ENCODE peak calls at places on chromosomes 11 and 22, in four cellular contexts. One of them, this sample, is unnamed.

GRCh38 chr11:125401746-125402145 is 94.3 kb downstream of the FEZ1 start:
- DNase-seq in adrenal gland: no peak
- DNase-seq in uterus: no peak
- DNase-seq in thyroid gland: no peak
- DNase-seq in this sample: no peak

GRCh38 chr11:61489833-61490585 is 18.5 kb upstream of the LRRC10B start:
- DNase-seq in adrenal gland: peak; percentile 28
- DNase-seq in uterus: no peak
- DNase-seq in thyroid gland: peak; percentile 38
- DNase-seq in this sample: no peak

GRCh38 chr11:21537980-21538379 is 654.9 kb upstream of the ANO5 start:
- DNase-seq in adrenal gland: no peak
- DNase-seq in uterus: no peak
- DNase-seq in thyroid gland: no peak
- DNase-seq in this sample: no peak

GRCh38 chr22:44091021-44091721 is 67.1 kb downstream of the PARVB start:
- DNase-seq in adrenal gland: no peak
- DNase-seq in uterus: no peak
- DNase-seq in thyroid gland: no peak
- DNase-seq in this sample: no peak

GRCh38 chr11:134014502-134014901 is 54.4 kb upstream of the JAM3 start:
- DNase-seq in adrenal gland: no peak
- DNase-seq in uterus: no peak
- DNase-seq in thyroid gland: no peak
- DNase-seq in this sample: peak; percentile 17

GRCh38 chr22:41381329-41382097 is at the start of gene TEF:
- DNase-seq in adrenal gland: peak; percentile 100
- DNase-seq in uterus: peak; percentile 99
- DNase-seq in thyroid gland: peak; percentile 99
- DNase-seq in this sample: peak; percentile 92

GRCh38 chr11:1772270-1773130 is 8.8 kb upstream of the CTSD start:
- DNase-seq in adrenal gland: peak; percentile 87
- DNase-seq in uterus: peak; percentile 79
- DNase-seq in thyroid gland: peak; percentile 57
- DNase-seq in this sample: peak; percentile 96

GRCh38 chr22:27535452-27535851 is 266.1 kb downstream of the MN1 start:
- DNase-seq in adrenal gland: no peak
- DNase-seq in uterus: no peak
- DNase-seq in thyroid gland: no peak
- DNase-seq in this sample: no peak

GRCh38 chr11:10844816-10845215 is 13.0 kb downstream of the ZBED5 start:
- DNase-seq in adrenal gland: no peak
- DNase-seq in uterus: no peak
- DNase-seq in thyroid gland: no peak
- DNase-seq in this sample: no peak

GRCh38 chr22:20040801-20041200 is 19.9 kb downstream of the TANGO2 start:
- DNase-seq in adrenal gland: no peak
- DNase-seq in uterus: no peak
- DNase-seq in thyroid gland: no peak
- DNase-seq in this sample: no peak

GRCh38 chr22:29476116-29476515 is 3.9 kb upstream of the NEFH start:
- DNase-seq in adrenal gland: no peak
- DNase-seq in uterus: no peak
- DNase-seq in thyroid gland: no peak
- DNase-seq in this sample: no peak

GRCh38 chr11:21811572-21811971 is 381.3 kb upstream of the ANO5 start:
- DNase-seq in adrenal gland: no peak
- DNase-seq in uterus: no peak
- DNase-seq in thyroid gland: peak; percentile 49
- DNase-seq in this sample: no peak

GRCh38 chr22:33654173-33654890 is 265.9 kb downstream of the LARGE1 start:
- DNase-seq in adrenal gland: peak; percentile 19
- DNase-seq in uterus: no peak
- DNase-seq in thyroid gland: no peak
- DNase-seq in this sample: no peak

GRCh38 chr22:21933899-21934298 is 18.7 kb downstream of the PPM1F start:
- DNase-seq in adrenal gland: no peak
- DNase-seq in uterus: no peak
- DNase-seq in thyroid gland: no peak
- DNase-seq in this sample: no peak

GRCh38 chr11:46673713-46674462 is 26.5 kb downstream of the ARHGAP1 start:
- DNase-seq in adrenal gland: no peak
- DNase-seq in uterus: no peak
- DNase-seq in thyroid gland: peak; percentile 41
- DNase-seq in this sample: no peak

GRCh38 chr11:96055706-96056387 is 131.9 kb upstream of the MTMR2 start:
- DNase-seq in adrenal gland: no peak
- DNase-seq in uterus: no peak
- DNase-seq in thyroid gland: peak; percentile 31
- DNase-seq in this sample: no peak

GRCh38 chr11:11584937-11585336 is 36.9 kb downstream of the GALNT18 start:
- DNase-seq in adrenal gland: no peak
- DNase-seq in uterus: no peak
- DNase-seq in thyroid gland: no peak
- DNase-seq in this sample: no peak

GRCh38 chr11:23509023-23509422 is 648.7 kb upstream of the CCDC179 start:
- DNase-seq in adrenal gland: no peak
- DNase-seq in uterus: no peak
- DNase-seq in thyroid gland: no peak
- DNase-seq in this sample: peak; percentile 6

GRCh38 chr22:27919943-27920755 is 1.1 kb upstream of the PITPNB start:
- DNase-seq in adrenal gland: peak; percentile 23
- DNase-seq in uterus: peak; percentile 50
- DNase-seq in thyroid gland: peak; percentile 8
- DNase-seq in this sample: no peak

GRCh38 chr11:108624196-108624925 is 30.8 kb upstream of the EXPH5 start:
- DNase-seq in adrenal gland: no peak
- DNase-seq in uterus: no peak
- DNase-seq in thyroid gland: no peak
- DNase-seq in this sample: no peak

GRCh38 chr11:122440783-122441701 is 214.5 kb upstream of the UBASH3B start:
- DNase-seq in adrenal gland: peak; percentile 80
- DNase-seq in uterus: peak; percentile 30
- DNase-seq in thyroid gland: peak; percentile 51
- DNase-seq in this sample: no peak

GRCh38 chr11:128727320-128727719 is 33.4 kb downstream of the FLI1 start:
- DNase-seq in adrenal gland: no peak
- DNase-seq in uterus: no peak
- DNase-seq in thyroid gland: no peak
- DNase-seq in this sample: no peak

GRCh38 chr11:121466063-121466794 is 13.5 kb upstream of the SORL1-AS1 start:
- DNase-seq in adrenal gland: peak; percentile 98
- DNase-seq in uterus: peak; percentile 95
- DNase-seq in thyroid gland: peak; percentile 99
- DNase-seq in this sample: peak; percentile 75

GRCh38 chr22:50169774-50170341 is 673 bp upstream of the PANX2 start:
- DNase-seq in adrenal gland: no peak
- DNase-seq in uterus: no peak
- DNase-seq in thyroid gland: peak; percentile 50
- DNase-seq in this sample: no peak

GRCh38 chr22:32971252-32971651 is 86.9 kb downstream of the SYN3 start:
- DNase-seq in adrenal gland: no peak
- DNase-seq in uterus: peak; percentile 61
- DNase-seq in thyroid gland: peak; percentile 30
- DNase-seq in this sample: no peak

GRCh38 chr11:42768576-42768975 is 543.2 kb upstream of the API5 start:
- DNase-seq in adrenal gland: no peak
- DNase-seq in uterus: no peak
- DNase-seq in thyroid gland: no peak
- DNase-seq in this sample: no peak

GRCh38 chr11:72295471-72295870 is 51.5 kb upstream of the PHOX2A start:
- DNase-seq in adrenal gland: no peak
- DNase-seq in uterus: no peak
- DNase-seq in thyroid gland: no peak
- DNase-seq in this sample: no peak

GRCh38 chr11:47518212-47518959 is 34.5 kb downstream of the CELF1 start:
- DNase-seq in adrenal gland: no peak
- DNase-seq in uterus: no peak
- DNase-seq in thyroid gland: no peak
- DNase-seq in this sample: no peak

GRCh38 chr11:61659413-61660196 is 20.6 kb upstream of the DAGLA start:
- DNase-seq in adrenal gland: no peak
- DNase-seq in uterus: no peak
- DNase-seq in thyroid gland: no peak
- DNase-seq in this sample: no peak

GRCh38 chr11:133082453-133082781 is 449.9 kb downstream of the OPCML start:
- DNase-seq in adrenal gland: peak; percentile 26
- DNase-seq in uterus: peak; percentile 28
- DNase-seq in thyroid gland: no peak
- DNase-seq in this sample: no peak

GRCh38 chr11:19698493-19699292 is 13.9 kb upstream of the NAV2 start:
- DNase-seq in adrenal gland: no peak
- DNase-seq in uterus: no peak
- DNase-seq in thyroid gland: no peak
- DNase-seq in this sample: no peak

GRCh38 chr22:17431179-17431578 is 61.9 kb downstream of the CECR2 start:
- DNase-seq in adrenal gland: no peak
- DNase-seq in uterus: no peak
- DNase-seq in thyroid gland: no peak
- DNase-seq in this sample: no peak

GRCh38 chr22:49026476-49027121 is 801.1 kb downstream of the BRD1 start:
- DNase-seq in adrenal gland: no peak
- DNase-seq in uterus: no peak
- DNase-seq in thyroid gland: no peak
- DNase-seq in this sample: no peak

GRCh38 chr11:112968988-112969714 is 7.9 kb downstream of the NCAM1 start:
- DNase-seq in adrenal gland: no peak
- DNase-seq in uterus: no peak
- DNase-seq in thyroid gland: no peak
- DNase-seq in this sample: no peak

GRCh38 chr11:11436715-11437313 is 83.8 kb upstream of the CSNK2A3 start:
- DNase-seq in adrenal gland: peak; percentile 35
- DNase-seq in uterus: peak; percentile 45
- DNase-seq in thyroid gland: peak; percentile 77
- DNase-seq in this sample: no peak

GRCh38 chr11:47257518-47258316 is at the start of gene NR1H3:
- DNase-seq in adrenal gland: peak; percentile 88
- DNase-seq in uterus: peak; percentile 87
- DNase-seq in thyroid gland: peak; percentile 72
- DNase-seq in this sample: peak; percentile 70

GRCh38 chr11:1877211-1878133 is 14.2 kb downstream of the PRR33 start:
- DNase-seq in adrenal gland: peak; percentile 82
- DNase-seq in uterus: peak; percentile 69
- DNase-seq in thyroid gland: peak; percentile 29
- DNase-seq in this sample: no peak

GRCh38 chr11:65134240-65134951 is at the start of gene SYVN1:
- DNase-seq in adrenal gland: peak; percentile 92
- DNase-seq in uterus: peak; percentile 89
- DNase-seq in thyroid gland: peak; percentile 92
- DNase-seq in this sample: peak; percentile 85
- TF ChIP-seq POLR2A in adrenal gland: peak; percentile 88
- TF ChIP-seq POLR2A in uterus: peak; percentile 96
- TF ChIP-seq POLR2A in thyroid gland: peak; percentile 85
- TF ChIP-seq POLR2A in this sample: no peak

GRCh38 chr11:3022982-3023381 is 30.9 kb upstream of the NAP1L4 start:
- DNase-seq in adrenal gland: no peak
- DNase-seq in uterus: no peak
- DNase-seq in thyroid gland: no peak
- DNase-seq in this sample: no peak

GRCh38 chr11:3022300-3022967 is 30.3 kb upstream of the NAP1L4 start:
- DNase-seq in adrenal gland: no peak
- DNase-seq in uterus: no peak
- DNase-seq in thyroid gland: no peak
- DNase-seq in this sample: no peak

GRCh38 chr11:3016861-3017260 is 24.7 kb upstream of the NAP1L4 start:
- DNase-seq in adrenal gland: no peak
- DNase-seq in uterus: no peak
- DNase-seq in thyroid gland: no peak
- DNase-seq in this sample: no peak

GRCh38 chr11:3020011-3020410 is 27.9 kb upstream of the NAP1L4 start:
- DNase-seq in adrenal gland: no peak
- DNase-seq in uterus: no peak
- DNase-seq in thyroid gland: no peak
- DNase-seq in this sample: no peak

DNA sequence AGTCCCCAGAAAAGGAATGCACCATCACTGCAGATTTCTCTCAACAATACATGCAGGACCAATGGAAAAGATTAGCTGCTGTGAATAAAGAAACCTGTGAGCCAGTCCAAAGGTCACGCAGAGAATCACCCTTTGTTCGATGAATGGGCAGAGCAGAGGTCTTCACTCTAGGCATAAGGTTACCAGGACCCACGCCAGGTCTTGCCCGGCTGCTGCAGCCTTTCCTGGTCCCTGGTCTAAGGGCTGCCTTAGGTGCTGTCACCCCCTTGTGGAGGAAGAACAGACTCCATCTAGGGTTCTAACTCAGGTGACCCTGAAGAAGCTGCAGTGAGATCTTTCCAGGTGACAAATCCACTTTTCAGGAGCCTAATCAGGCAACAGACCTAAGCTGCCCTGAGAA is 29.0 kb upstream of the NAP1L4 start:
- DNase-seq in adrenal gland: peak; percentile 32
- DNase-seq in uterus: no peak
- DNase-seq in thyroid gland: peak; percentile 65
- DNase-seq in this sample: no peak
- TF ChIP-seq POLR2A in adrenal gland: no peak
- TF ChIP-seq POLR2A in uterus: no peak
- TF ChIP-seq POLR2A in thyroid gland: no peak
- TF ChIP-seq POLR2A in this sample: no peak

GRCh38 chr11:65918211-65919150 is at the start of gene C11orf68:
- DNase-seq in adrenal gland: peak; percentile 49
- DNase-seq in uterus: peak; percentile 56
- DNase-seq in thyroid gland: no peak
- DNase-seq in this sample: no peak
- TF ChIP-seq POLR2A in adrenal gland: peak; percentile 71
- TF ChIP-seq POLR2A in uterus: peak; percentile 61
- TF ChIP-seq POLR2A in thyroid gland: no peak
- TF ChIP-seq POLR2A in this sample: peak; percentile 92

GRCh38 chr11:127618721-127619120 is 618.2 kb upstream of the KIRREL3 start:
- DNase-seq in adrenal gland: no peak
- DNase-seq in uterus: no peak
- DNase-seq in thyroid gland: no peak
- DNase-seq in this sample: no peak

GRCh38 chr11:127620660-127621059 is 620.1 kb upstream of the KIRREL3 start:
- DNase-seq in adrenal gland: no peak
- DNase-seq in uterus: no peak
- DNase-seq in thyroid gland: no peak
- DNase-seq in this sample: no peak

GRCh38 chr11:127619946-127620345 is 619.4 kb upstream of the KIRREL3 start:
- DNase-seq in adrenal gland: no peak
- DNase-seq in uterus: no peak
- DNase-seq in thyroid gland: no peak
- DNase-seq in this sample: no peak

GRCh38 chr11:127612602-127613001 is 612.0 kb upstream of the KIRREL3 start:
- DNase-seq in adrenal gland: no peak
- DNase-seq in uterus: no peak
- DNase-seq in thyroid gland: no peak
- DNase-seq in this sample: no peak

DNA sequence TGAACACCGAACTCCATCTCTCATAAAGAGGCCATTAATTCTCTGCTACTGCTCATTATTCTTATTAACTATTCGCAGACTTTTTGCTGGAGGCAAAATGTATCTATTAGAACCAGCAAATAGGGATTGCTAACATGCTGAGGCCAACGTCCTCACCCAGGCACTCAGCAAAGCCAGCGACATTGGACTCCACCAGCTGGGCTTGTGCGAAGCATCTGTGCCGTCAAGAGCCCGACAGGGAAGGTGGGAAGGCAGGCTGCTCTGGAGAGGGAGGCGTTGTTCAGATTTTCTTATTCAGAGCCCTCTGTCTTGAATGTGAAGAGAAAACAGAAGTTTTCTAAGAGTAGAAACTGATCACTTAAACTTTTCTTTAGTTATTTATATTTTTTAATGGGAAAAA is 615.6 kb upstream of the KIRREL3 start:
- DNase-seq in adrenal gland: no peak
- DNase-seq in uterus: no peak
- DNase-seq in thyroid gland: no peak
- DNase-seq in this sample: no peak
- TF ChIP-seq POLR2A in adrenal gland: no peak
- TF ChIP-seq POLR2A in uterus: no peak
- TF ChIP-seq POLR2A in thyroid gland: no peak
- TF ChIP-seq POLR2A in this sample: no peak